ENCODE peak calls at places on chromosomes 3 and 15, in four cellular contexts. L is C1 segment of cervical spinal cord, O is cardiac fibroblast, N is fibroblast of the conjunctiva. D is an unnamed sample.

GRCh38 chr3:47666118-47666517 is 87.5 kb upstream of the CSPG5 start:
- DNase-seq in L (no peak), O (no peak), N (no peak), D (no peak)

GRCh38 chr15:72958634-72959033 is 93.6 kb upstream of the NEO1 start:
- DNase-seq in L (no peak), O (no peak), N (no peak), D (no peak)

GRCh38 chr3:30643763-30644462 is 37.5 kb downstream of the TGFBR2 start:
- DNase-seq in L (no peak), O (no peak), N (no peak), D (peak)

GRCh38 chr15:49990835-49991540 is 128.0 kb downstream of the ATP8B4 start:
- DNase-seq in L (no peak), O (peak), N (no peak), D (no peak)

GRCh38 chr3:197027896-197028710 is 1.5 kb downstream of the MELTF start:
- DNase-seq in L (no peak), O (no peak), N (no peak), D (no peak)

GRCh38 chr3:193620055-193620454 is 27.0 kb downstream of the OPA1 start:
- DNase-seq in L (no peak), O (no peak), N (no peak), D (no peak)

GRCh38 chr3:175288616-175289015 is 429.5 kb downstream of the NAALADL2 start:
- DNase-seq in L (no peak), O (peak), N (no peak), D (no peak)

GRCh38 chr3:172218350-172219323 is 179.3 kb downstream of the FNDC3B start:
- DNase-seq in L (no peak), O (no peak), N (no peak), D (no peak)

GRCh38 chr3:15291589-15292541 is 40.5 kb downstream of the SH3BP5 start:
- DNase-seq in L (no peak), O (no peak), N (no peak), D (peak)

GRCh38 chr15:99454941-99455795 is 110.6 kb upstream of the MEF2A start:
- DNase-seq in L (peak), O (peak), N (peak), D (no peak)

GRCh38 chr3:74789111-74789510 is 174.7 kb upstream of the CNTN3 start:
- DNase-seq in L (no peak), O (peak), N (peak), D (no peak)

GRCh38 chr3:43053291-43053690 is 52.6 kb downstream of the POMGNT2 start:
- DNase-seq in L (no peak), O (no peak), N (no peak), D (no peak)

GRCh38 chr3:20173844-20174410 is 12.1 kb downstream of the SGO1 start:
- DNase-seq in L (no peak), O (no peak), N (no peak), D (no peak)

D was measured in CD8-positive, alpha-beta memory T cell.